ENCODE peak calls at places on chromosomes 5 and 9, in ten cellular contexts. One of them, this sample, is unnamed.

GRCh38 chr9:35658894-35659220 is 765 bp downstream of the CCDC107 start:
- DNase-seq in stomach: no peak
- DNase-seq in transverse colon: peak
- DNase-seq in H1: no peak
- DNase-seq in ovary: peak
- DNase-seq in A549: peak
- DNase-seq in K562: no peak
- DNase-seq in sigmoid colon: peak
- DNase-seq in HepG2: peak
- DNase-seq in tibial nerve: no peak
- DNase-seq in this sample: no peak

GRCh38 chr5:146378981-146379380 is 40.3 kb downstream of the POU4F3 start:
- DNase-seq in tibial nerve: no peak
- DNase-seq in H1: peak
- DNase-seq in ovary: no peak
- DNase-seq in K562: no peak
- DNase-seq in A549: no peak
- DNase-seq in stomach: no peak
- DNase-seq in transverse colon: no peak
- DNase-seq in sigmoid colon: no peak
- DNase-seq in HepG2: no peak
- DNase-seq in this sample: no peak

GRCh38 chr5:66358741-66359140 is 214.6 kb downstream of the SREK1 start:
- DNase-seq in tibial nerve: no peak
- DNase-seq in transverse colon: no peak
- DNase-seq in sigmoid colon: no peak
- DNase-seq in A549: no peak
- DNase-seq in H1: no peak
- DNase-seq in stomach: no peak
- DNase-seq in HepG2: no peak
- DNase-seq in K562: no peak
- DNase-seq in ovary: no peak
- DNase-seq in this sample: no peak

GRCh38 chr5:160463775-160464465 is 42.3 kb downstream of the PTTG1 start:
- DNase-seq in tibial nerve: no peak
- DNase-seq in H1: no peak
- DNase-seq in K562: no peak
- DNase-seq in HepG2: peak
- DNase-seq in A549: no peak
- DNase-seq in sigmoid colon: no peak
- DNase-seq in ovary: no peak
- DNase-seq in transverse colon: no peak
- DNase-seq in stomach: no peak
- DNase-seq in this sample: no peak

GRCh38 chr9:133702798-133703570 is 35.2 kb downstream of the SARDH start:
- DNase-seq in sigmoid colon: peak
- DNase-seq in stomach: no peak
- DNase-seq in ovary: peak
- DNase-seq in tibial nerve: no peak
- DNase-seq in A549: no peak
- DNase-seq in H1: no peak
- DNase-seq in transverse colon: no peak
- DNase-seq in HepG2: no peak
- DNase-seq in K562: no peak
- DNase-seq in this sample: no peak

GRCh38 chr5:135116146-135116545 is 82.1 kb upstream of the PITX1 start:
- DNase-seq in K562: no peak
- DNase-seq in HepG2: no peak
- DNase-seq in ovary: no peak
- DNase-seq in stomach: no peak
- DNase-seq in tibial nerve: peak
- DNase-seq in A549: no peak
- DNase-seq in H1: no peak
- DNase-seq in transverse colon: no peak
- DNase-seq in sigmoid colon: no peak
- DNase-seq in this sample: no peak

GRCh38 chr5:156359452-156359851 is 32.5 kb downstream of the SGCD start:
- DNase-seq in HepG2: no peak
- DNase-seq in tibial nerve: no peak
- DNase-seq in sigmoid colon: no peak
- DNase-seq in H1: no peak
- DNase-seq in stomach: no peak
- DNase-seq in ovary: no peak
- DNase-seq in transverse colon: no peak
- DNase-seq in K562: no peak
- DNase-seq in A549: no peak
- DNase-seq in this sample: no peak

GRCh38 chr5:107958861-107959260 is 288.1 kb upstream of the EFNA5 start:
- DNase-seq in A549: no peak
- DNase-seq in tibial nerve: no peak
- DNase-seq in HepG2: no peak
- DNase-seq in H1: no peak
- DNase-seq in K562: no peak
- DNase-seq in transverse colon: no peak
- DNase-seq in stomach: no peak
- DNase-seq in ovary: no peak
- DNase-seq in sigmoid colon: no peak
- DNase-seq in this sample: no peak

GRCh38 chr5:95822408-95823240 is at the start of gene GLRX:
- DNase-seq in sigmoid colon: peak
- DNase-seq in stomach: peak
- DNase-seq in HepG2: peak
- DNase-seq in tibial nerve: peak
- DNase-seq in A549: peak
- DNase-seq in transverse colon: peak
- DNase-seq in ovary: peak
- DNase-seq in K562: peak
- DNase-seq in H1: peak
- DNase-seq in this sample: peak

GRCh38 chr5:116559673-116560164 is 14.9 kb downstream of the SEMA6A start:
- DNase-seq in ovary: no peak
- DNase-seq in A549: no peak
- DNase-seq in transverse colon: no peak
- DNase-seq in H1: no peak
- DNase-seq in sigmoid colon: no peak
- DNase-seq in stomach: no peak
- DNase-seq in K562: no peak
- DNase-seq in HepG2: no peak
- DNase-seq in tibial nerve: no peak
- DNase-seq in this sample: no peak

GRCh38 chr5:56055287-56055686 is 60.5 kb upstream of the IL6ST start:
- DNase-seq in K562: no peak
- DNase-seq in ovary: no peak
- DNase-seq in transverse colon: no peak
- DNase-seq in A549: no peak
- DNase-seq in HepG2: no peak
- DNase-seq in tibial nerve: no peak
- DNase-seq in stomach: no peak
- DNase-seq in H1: no peak
- DNase-seq in sigmoid colon: no peak
- DNase-seq in this sample: no peak

GRCh38 chr5:151345808-151346478 is 1.4 kb downstream of the SLC36A2 start:
- DNase-seq in stomach: no peak
- DNase-seq in tibial nerve: no peak
- DNase-seq in K562: no peak
- DNase-seq in HepG2: no peak
- DNase-seq in H1: no peak
- DNase-seq in A549: no peak
- DNase-seq in ovary: no peak
- DNase-seq in sigmoid colon: no peak
- DNase-seq in transverse colon: no peak
- DNase-seq in this sample: peak

GRCh38 chr5:131379723-131380122 is 115.9 kb downstream of the CDC42SE2 start:
- DNase-seq in transverse colon: no peak
- DNase-seq in tibial nerve: no peak
- DNase-seq in HepG2: peak
- DNase-seq in A549: peak
- DNase-seq in sigmoid colon: no peak
- DNase-seq in ovary: no peak
- DNase-seq in H1: no peak
- DNase-seq in stomach: no peak
- DNase-seq in K562: no peak
- DNase-seq in this sample: no peak

DNA sequence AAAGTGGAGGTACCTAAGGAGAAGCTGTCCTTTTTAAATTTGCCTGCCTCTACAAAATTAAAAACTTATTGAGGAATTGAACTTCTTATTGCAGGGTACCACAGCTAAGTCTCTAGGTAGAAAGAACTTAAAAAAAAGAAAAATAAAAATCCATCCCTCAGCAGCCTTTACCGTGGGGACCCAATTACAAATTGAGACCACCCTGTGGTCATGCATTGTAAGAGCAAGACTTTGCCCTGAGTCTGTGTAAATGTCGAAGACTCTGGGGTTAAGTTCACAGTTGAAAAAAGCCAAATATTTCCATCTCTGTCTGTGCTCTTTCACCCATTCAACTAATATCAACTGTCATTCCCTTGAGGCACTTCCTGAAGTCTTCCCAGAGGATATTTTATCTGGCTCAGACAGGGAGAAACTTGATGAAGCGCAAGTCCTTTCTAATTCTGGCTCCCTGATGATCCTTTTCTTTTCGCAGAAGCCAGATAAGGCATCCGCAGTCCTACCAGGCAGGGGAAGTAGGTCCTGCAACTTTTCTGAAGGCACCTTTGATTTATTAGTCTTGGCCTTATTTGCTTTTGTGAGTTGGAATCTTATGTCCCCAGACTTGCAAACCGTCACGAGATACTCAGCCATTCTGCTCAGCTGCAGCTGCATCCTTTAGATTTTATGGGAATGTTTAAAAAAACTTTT is 323.8 kb upstream of the WWC1 start:
- DNase-seq in sigmoid colon: no peak
- DNase-seq in transverse colon: no peak
- DNase-seq in stomach: no peak
- DNase-seq in A549: no peak
- DNase-seq in ovary: no peak
- DNase-seq in HepG2: no peak
- DNase-seq in H1: no peak
- DNase-seq in tibial nerve: no peak
- DNase-seq in K562: no peak
- DNase-seq in this sample: no peak
- H3K4me3 ChIP-seq in sigmoid colon: no peak
- H3K4me3 ChIP-seq in transverse colon: no peak
- H3K4me3 ChIP-seq in stomach: no peak
- H3K4me3 ChIP-seq in A549: no peak
- H3K4me3 ChIP-seq in ovary: no peak
- H3K4me3 ChIP-seq in HepG2: no peak
- H3K4me3 ChIP-seq in H1: no peak
- H3K4me3 ChIP-seq in tibial nerve: no peak
- H3K4me3 ChIP-seq in K562: no peak
- H3K4me3 ChIP-seq in this sample: no peak

GRCh38 chr5:179504191-179504590 is 46.2 kb upstream of the RUFY1 start:
- DNase-seq in tibial nerve: no peak
- DNase-seq in HepG2: no peak
- DNase-seq in stomach: no peak
- DNase-seq in transverse colon: no peak
- DNase-seq in K562: no peak
- DNase-seq in H1: no peak
- DNase-seq in sigmoid colon: no peak
- DNase-seq in ovary: no peak
- DNase-seq in A549: no peak
- DNase-seq in this sample: no peak
- TF ChIP-seq EP300 in tibial nerve: no peak
- TF ChIP-seq EP300 in HepG2: no peak
- TF ChIP-seq EP300 in stomach: no peak
- TF ChIP-seq EP300 in transverse colon: no peak
- TF ChIP-seq EP300 in K562: no peak
- TF ChIP-seq EP300 in H1: no peak
- TF ChIP-seq EP300 in sigmoid colon: no peak
- TF ChIP-seq EP300 in ovary: no peak
- TF ChIP-seq EP300 in A549: no peak
- TF ChIP-seq EP300 in this sample: no peak

DNA sequence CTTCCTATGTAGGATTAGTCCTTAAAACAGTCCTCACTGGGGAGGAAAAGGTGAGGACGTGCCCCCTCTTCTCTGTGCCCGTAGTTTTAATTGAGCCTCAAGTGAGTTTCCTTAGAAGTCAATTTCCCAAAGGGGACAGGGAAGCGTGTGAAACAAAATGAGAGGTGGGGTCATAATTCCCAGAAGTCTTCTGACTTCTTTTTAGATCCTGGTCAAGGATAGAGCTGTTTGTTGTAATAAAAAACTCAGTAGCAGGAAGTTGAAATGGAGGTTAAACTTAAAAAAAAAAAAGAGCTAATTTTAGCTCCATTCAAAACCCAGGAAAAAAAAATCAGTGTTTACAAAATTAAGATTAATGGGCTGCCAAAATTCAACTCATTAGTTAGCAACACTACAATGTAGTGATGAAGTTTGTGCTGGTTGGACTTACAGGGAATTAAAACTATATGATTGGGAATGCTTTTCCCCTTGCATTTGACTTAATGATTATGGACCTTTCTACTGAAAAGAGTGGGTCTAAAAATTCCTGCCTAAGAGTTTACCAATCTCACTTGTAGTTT is 158.3 kb upstream of the MEF2C start:
- DNase-seq in H1: no peak
- DNase-seq in stomach: no peak
- DNase-seq in tibial nerve: no peak
- DNase-seq in HepG2: no peak
- DNase-seq in ovary: no peak
- DNase-seq in transverse colon: no peak
- DNase-seq in K562: no peak
- DNase-seq in sigmoid colon: no peak
- DNase-seq in A549: no peak
- DNase-seq in this sample: no peak
- H3K4me3 ChIP-seq in H1: no peak
- H3K4me3 ChIP-seq in stomach: no peak
- H3K4me3 ChIP-seq in tibial nerve: no peak
- H3K4me3 ChIP-seq in HepG2: no peak
- H3K4me3 ChIP-seq in ovary: no peak
- H3K4me3 ChIP-seq in transverse colon: no peak
- H3K4me3 ChIP-seq in K562: no peak
- H3K4me3 ChIP-seq in sigmoid colon: no peak
- H3K4me3 ChIP-seq in A549: no peak
- H3K4me3 ChIP-seq in this sample: no peak

DNA sequence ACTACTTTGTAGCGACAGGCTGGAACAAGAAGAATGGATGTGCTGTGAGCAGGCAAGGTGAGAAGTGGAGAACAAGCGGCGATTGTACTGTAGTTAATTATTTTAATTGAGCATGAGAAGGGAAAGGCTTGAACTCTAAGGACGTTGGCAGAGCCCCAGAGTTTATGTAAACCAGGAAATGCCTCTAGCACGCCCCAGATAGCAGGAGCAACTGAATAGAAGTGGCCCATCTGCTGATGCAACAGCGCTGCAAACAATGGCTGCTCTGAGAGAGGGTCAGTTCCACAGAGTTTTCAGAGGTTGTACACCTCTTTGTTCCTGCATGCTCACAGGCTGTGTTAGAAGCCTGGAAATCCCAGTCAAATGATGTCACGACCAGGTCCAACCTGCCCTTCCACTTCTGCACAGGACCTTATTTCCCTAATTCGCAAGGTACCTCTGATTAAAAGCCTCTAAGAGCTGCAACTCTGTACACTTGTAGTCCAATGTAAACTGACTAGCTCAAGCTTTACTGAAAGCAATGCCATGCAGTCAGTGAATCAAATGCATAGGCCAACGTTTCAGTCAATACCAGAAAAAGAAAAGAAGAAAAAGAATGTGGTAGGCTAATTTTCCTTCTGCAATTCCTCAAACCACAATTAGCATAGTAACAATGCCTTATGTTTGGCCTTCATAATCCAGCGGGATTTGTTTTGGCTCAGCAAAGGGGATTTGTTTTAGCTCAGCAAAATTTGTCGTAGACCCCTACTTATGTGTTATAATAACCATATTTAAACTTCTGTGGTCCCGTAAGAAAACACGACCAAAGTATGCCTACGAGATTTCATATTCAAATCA is 119.6 kb upstream of the RETREG1 start:
- DNase-seq in A549: no peak
- DNase-seq in transverse colon: peak
- DNase-seq in tibial nerve: peak
- DNase-seq in sigmoid colon: no peak
- DNase-seq in stomach: peak
- DNase-seq in H1: no peak
- DNase-seq in HepG2: peak
- DNase-seq in K562: no peak
- DNase-seq in ovary: no peak
- DNase-seq in this sample: no peak
- TF ChIP-seq EP300 in A549: no peak
- TF ChIP-seq EP300 in transverse colon: no peak
- TF ChIP-seq EP300 in tibial nerve: no peak
- TF ChIP-seq EP300 in sigmoid colon: no peak
- TF ChIP-seq EP300 in stomach: no peak
- TF ChIP-seq EP300 in H1: no peak
- TF ChIP-seq EP300 in HepG2: no peak
- TF ChIP-seq EP300 in K562: peak
- TF ChIP-seq EP300 in ovary: no peak
- TF ChIP-seq EP300 in this sample: no peak